ENCODE peak calls at places on chromosome 9, in seven cellular contexts. One of them, this sample, is unnamed.

GRCh38 chr9:114958021-114958846 is 27.8 kb upstream of the TNFSF8 start:
- DNase-seq in CD4-positive, alpha-beta memory T cell: no peak
- DNase-seq in hypothalamus: no peak
- DNase-seq in AG04450: no peak
- DNase-seq in GM03348: no peak
- DNase-seq in EL: no peak
- DNase-seq in caudate nucleus: no peak
- DNase-seq in this sample: no peak

GRCh38 chr9:86792136-86792535 is 155.2 kb downstream of the GAS1 start:
- DNase-seq in CD4-positive, alpha-beta memory T cell: no peak
- DNase-seq in hypothalamus: no peak
- DNase-seq in AG04450: no peak
- DNase-seq in GM03348: no peak
- DNase-seq in EL: peak; percentile 46
- DNase-seq in caudate nucleus: no peak
- DNase-seq in this sample: no peak

GRCh38 chr9:136947955-136948510 is 3.0 kb downstream of the C8G start:
- DNase-seq in CD4-positive, alpha-beta memory T cell: no peak
- DNase-seq in hypothalamus: peak; percentile 65
- DNase-seq in AG04450: no peak
- DNase-seq in GM03348: peak; percentile 73
- DNase-seq in EL: peak; percentile 60
- DNase-seq in caudate nucleus: peak; percentile 76
- DNase-seq in this sample: no peak

GRCh38 chr9:18014556-18014955 is 435.7 kb downstream of the SH3GL2 start:
- DNase-seq in CD4-positive, alpha-beta memory T cell: no peak
- DNase-seq in hypothalamus: no peak
- DNase-seq in AG04450: no peak
- DNase-seq in GM03348: no peak
- DNase-seq in EL: peak; percentile 4
- DNase-seq in caudate nucleus: peak; percentile 60
- DNase-seq in this sample: no peak

GRCh38 chr9:132776891-132777290 is 101.2 kb downstream of the AK8 start:
- DNase-seq in CD4-positive, alpha-beta memory T cell: no peak
- DNase-seq in hypothalamus: no peak
- DNase-seq in AG04450: no peak
- DNase-seq in GM03348: no peak
- DNase-seq in EL: no peak
- DNase-seq in caudate nucleus: no peak
- DNase-seq in this sample: no peak

GRCh38 chr9:3906437-3907213 is 380.8 kb upstream of the RFX3 start:
- DNase-seq in CD4-positive, alpha-beta memory T cell: no peak
- DNase-seq in hypothalamus: no peak
- DNase-seq in AG04450: peak; percentile 83
- DNase-seq in GM03348: peak; percentile 92
- DNase-seq in EL: peak; percentile 91
- DNase-seq in caudate nucleus: no peak
- DNase-seq in this sample: peak; percentile 55

GRCh38 chr9:129568560-129569505 is 52.1 kb downstream of the C9orf50 start:
- DNase-seq in CD4-positive, alpha-beta memory T cell: no peak
- DNase-seq in hypothalamus: no peak
- DNase-seq in AG04450: no peak
- DNase-seq in GM03348: peak; percentile 68
- DNase-seq in EL: peak; percentile 41
- DNase-seq in caudate nucleus: peak; percentile 29
- DNase-seq in this sample: no peak

GRCh38 chr9:82903503-82903902 is 159.4 kb downstream of the RASEF start:
- DNase-seq in CD4-positive, alpha-beta memory T cell: no peak
- DNase-seq in hypothalamus: no peak
- DNase-seq in AG04450: no peak
- DNase-seq in GM03348: no peak
- DNase-seq in EL: peak; percentile 21
- DNase-seq in caudate nucleus: no peak
- DNase-seq in this sample: no peak

GRCh38 chr9:129576546-129577543 is 44.1 kb downstream of the C9orf50 start:
- DNase-seq in CD4-positive, alpha-beta memory T cell: no peak
- DNase-seq in hypothalamus: no peak
- DNase-seq in AG04450: no peak
- DNase-seq in GM03348: peak; percentile 59
- DNase-seq in EL: peak; percentile 89
- DNase-seq in caudate nucleus: no peak
- DNase-seq in this sample: no peak

GRCh38 chr9:117464941-117465616 is 50.2 kb upstream of the ASTN2 start:
- DNase-seq in CD4-positive, alpha-beta memory T cell: no peak
- DNase-seq in hypothalamus: peak; percentile 82
- DNase-seq in AG04450: no peak
- DNase-seq in GM03348: no peak
- DNase-seq in EL: no peak
- DNase-seq in caudate nucleus: peak; percentile 94
- DNase-seq in this sample: no peak

GRCh38 chr9:100309992-100310391 is 42.8 kb downstream of the TEX10 start:
- DNase-seq in CD4-positive, alpha-beta memory T cell: no peak
- DNase-seq in hypothalamus: no peak
- DNase-seq in AG04450: no peak
- DNase-seq in GM03348: peak; percentile 46
- DNase-seq in EL: peak; percentile 41
- DNase-seq in caudate nucleus: no peak
- DNase-seq in this sample: peak; percentile 44